ENCODE peak calls at places on chromosome 2, in six cellular contexts. P is IMR-90, F is trophoblast cell, R is H1, I is H9, M is neuronal stem cell. C is an unnamed sample.

GRCh38 chr2:68282814-68283812 is 30.8 kb upstream of the PPP3R1 start:
- DNase-seq in R (no peak), P (peak; percentile 61), M (no peak), F (peak; percentile 64), I (no peak), C (peak; percentile 54)

GRCh38 chr2:236776695-236777251 is 207.1 kb downstream of the ACKR3 start:
- DNase-seq in F (peak; percentile 62), R (no peak), P (peak; percentile 35), M (no peak), I (no peak), C (peak; percentile 72)

GRCh38 chr2:171066110-171066509 is 94.6 kb downstream of the TLK1 start:
- DNase-seq in P (no peak), R (no peak), M (no peak), I (no peak), F (no peak), C (no peak)

GRCh38 chr2:214069254-214069653 is 341.6 kb upstream of the VWC2L start:
- DNase-seq in P (peak; percentile 93), R (no peak), M (no peak), I (no peak), F (peak; percentile 65), C (peak; percentile 95)

GRCh38 chr2:192500550-192501200 is 305.9 kb upstream of the TMEFF2 start:
- DNase-seq in R (no peak), I (no peak), F (peak; percentile 57), M (no peak), P (peak; percentile 50), C (peak; percentile 79)

GRCh38 chr2:235050992-235051351 is 99.2 kb downstream of the SH3BP4 start:
- DNase-seq in I (no peak), P (peak; percentile 93), R (no peak), F (peak; percentile 96), M (no peak), C (peak; percentile 97)

GRCh38 chr2:238379096-238379810 is 47.5 kb upstream of the ASB1 start:
- DNase-seq in R (no peak), F (no peak), M (no peak), I (no peak), P (peak; percentile 77), C (no peak)

GRCh38 chr2:85468096-85468703 is 49.7 kb downstream of the SH2D6 start:
- DNase-seq in M (no peak), F (no peak), P (no peak), R (no peak), I (no peak), C (no peak)

GRCh38 chr2:69957970-69958369 is 3.5 kb downstream of the ASPRV1 start:
- DNase-seq in P (peak; percentile 60), I (peak; percentile 20), M (no peak), F (peak; percentile 51), R (no peak), C (no peak)

GRCh38 chr2:40228296-40228695 is 223.6 kb downstream of the SLC8A1 start:
- DNase-seq in R (no peak), F (no peak), P (no peak), I (no peak), M (no peak), C (no peak)

GRCh38 chr2:227545990-227546389 is 52.7 kb upstream of the SCYGR2 start:
- DNase-seq in I (peak; percentile 45), P (no peak), M (no peak), F (peak; percentile 36), R (no peak), C (no peak)

GRCh38 chr2:157779794-157780193 is 96.3 kb downstream of the ACVR1 start:
- DNase-seq in R (no peak), M (no peak), P (no peak), F (no peak), I (no peak), C (no peak)

GRCh38 chr2:157782057-157782845 is 93.9 kb downstream of the ACVR1 start:
- DNase-seq in I (no peak), P (peak; percentile 32), R (no peak), M (no peak), F (no peak), C (peak; percentile 57)

GRCh38 chr2:157777425-157777824 is 98.7 kb downstream of the ACVR1 start:
- DNase-seq in R (no peak), I (no peak), P (peak; percentile 69), F (peak; percentile 73), M (no peak), C (peak; percentile 51)

GRCh38 chr2:157783180-157783579 is 93.0 kb downstream of the ACVR1 start:
- DNase-seq in P (no peak), R (no peak), F (no peak), I (no peak), M (no peak), C (no peak)

DNA sequence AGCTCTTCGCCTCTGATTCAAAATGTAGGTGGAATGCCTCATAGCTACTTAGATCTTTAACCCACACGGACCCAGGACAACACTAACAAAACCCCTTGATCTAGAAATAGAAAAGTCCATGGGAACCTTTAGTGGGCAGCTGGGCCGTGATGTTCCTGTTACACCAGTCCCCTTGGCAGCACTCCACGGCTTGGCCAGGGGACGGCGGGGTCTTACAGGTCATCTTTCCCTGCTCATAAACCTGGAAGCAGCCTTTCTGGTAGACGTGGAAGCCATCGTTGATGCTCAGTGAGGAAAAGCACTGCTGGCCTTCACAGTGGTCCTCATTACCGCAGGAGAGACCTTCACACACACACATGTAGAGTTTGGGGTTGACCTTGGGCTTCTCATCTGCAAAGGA is 95.9 kb downstream of the ACVR1 start:
- DNase-seq in R (no peak), P (no peak), M (no peak), I (no peak), F (no peak), C (no peak)
- H4K91ac ChIP-seq in R (no peak overlapping the region), P (no peak overlapping the region), M (no peak overlapping the region), I (no peak overlapping the region), F (no peak overlapping the region), C (no peak overlapping the region)

DNA sequence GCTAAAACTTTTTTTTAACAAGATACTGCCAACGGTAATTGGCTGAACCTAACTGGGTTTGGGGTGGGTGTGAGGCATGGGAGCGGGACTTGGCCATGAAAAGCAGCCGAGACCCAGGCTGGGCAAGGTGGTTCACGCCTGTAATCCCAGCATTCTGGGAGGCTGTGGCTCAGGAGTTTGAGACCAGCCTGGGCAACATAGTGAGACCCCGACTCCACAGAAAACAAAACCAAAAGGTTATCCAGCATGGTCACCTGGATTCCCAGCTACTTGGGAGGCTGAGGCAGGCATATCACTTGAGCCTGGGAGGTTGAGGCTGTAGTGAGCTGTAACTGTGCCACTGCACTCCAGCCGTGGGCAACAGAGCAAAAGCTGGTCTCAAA is 11.0 kb upstream of the SEMA4C start:
- DNase-seq in I (no peak), M (no peak), R (no peak), F (no peak), P (no peak), C (no peak)
- H2BK120ac ChIP-seq in I (no peak overlapping the region), M (no peak overlapping the region), R (peak overlapping the region; percentile 74), F (peak overlapping the region; percentile 93), P (no peak overlapping the region), C (no peak overlapping the region)

DNA sequence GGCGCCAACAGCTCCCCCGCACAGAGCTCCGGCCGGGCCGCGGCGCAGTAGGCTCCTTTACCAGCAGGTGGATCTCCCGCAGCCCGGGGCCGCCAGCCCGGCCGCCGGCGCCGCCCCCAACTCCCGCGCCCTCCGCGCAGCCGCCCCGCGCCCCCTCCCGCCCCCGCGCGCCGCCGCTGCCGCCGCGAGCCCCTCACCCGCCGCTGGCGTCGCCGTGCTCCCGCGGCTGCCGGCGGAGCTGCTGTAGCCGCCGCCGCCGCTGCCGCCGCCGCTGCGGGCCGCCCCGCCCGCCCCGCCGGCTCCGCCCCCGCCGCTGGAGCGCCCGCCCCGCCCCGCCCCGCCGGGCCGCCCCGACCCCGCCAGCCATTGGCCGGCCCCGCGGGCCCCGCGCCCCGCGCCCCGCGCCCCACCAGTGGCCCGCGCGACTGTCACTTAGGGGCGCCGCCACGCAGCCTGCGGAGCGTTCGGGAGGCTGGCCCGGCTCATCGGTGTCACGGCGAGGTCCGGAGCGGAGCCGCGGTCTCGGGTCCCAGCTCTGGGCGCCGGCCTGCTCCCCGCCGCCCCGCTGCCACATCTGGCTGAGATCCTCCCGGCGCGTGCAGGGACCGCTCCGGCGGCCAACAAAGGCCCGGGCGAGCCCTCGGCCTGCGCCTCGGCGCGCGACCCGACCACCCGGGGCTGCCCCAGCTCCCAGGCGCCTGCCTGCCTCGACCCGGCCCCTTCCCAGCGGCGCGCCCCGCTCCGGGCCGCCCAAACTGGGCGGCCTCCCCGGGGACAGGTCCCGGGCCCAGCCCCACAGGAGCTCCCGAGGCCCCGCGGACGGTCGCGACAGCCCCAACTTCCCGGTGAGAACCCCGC is at the start of gene MGAT4A:
- DNase-seq in F (peak; percentile 62), P (no peak), M (peak; percentile 62), R (peak; percentile 5), I (peak; percentile 50), C (peak; percentile 32)
- H3K4ac ChIP-seq in F (no peak within 1 kb of the TSS), P (no peak within 1 kb of the TSS), M (no peak within 1 kb of the TSS), R (no peak within 1 kb of the TSS), I (no peak within 1 kb of the TSS), C (peak within 1 kb of the TSS; percentile 51)

GRCh38 chr2:240961878-240962277 is 36.5 kb upstream of the SNED1 start:
- DNase-seq in P (no peak), F (no peak), R (no peak), M (no peak), I (no peak), C (peak; percentile 36)

GRCh38 chr2:240962371-240963064 is 35.9 kb upstream of the SNED1 start:
- DNase-seq in R (no peak), I (peak; percentile 31), F (no peak), P (no peak), M (peak; percentile 32), C (peak; percentile 62)

GRCh38 chr2:240960309-240960962 is 38.0 kb upstream of the SNED1 start:
- DNase-seq in I (peak; percentile 22), P (peak; percentile 6), M (no peak), F (no peak), R (no peak), C (peak; percentile 69)

GRCh38 chr2:240959941-240960308 is 38.5 kb upstream of the SNED1 start:
- DNase-seq in I (peak; percentile 24), R (no peak), M (no peak), F (no peak), P (no peak), C (no peak)

DNA sequence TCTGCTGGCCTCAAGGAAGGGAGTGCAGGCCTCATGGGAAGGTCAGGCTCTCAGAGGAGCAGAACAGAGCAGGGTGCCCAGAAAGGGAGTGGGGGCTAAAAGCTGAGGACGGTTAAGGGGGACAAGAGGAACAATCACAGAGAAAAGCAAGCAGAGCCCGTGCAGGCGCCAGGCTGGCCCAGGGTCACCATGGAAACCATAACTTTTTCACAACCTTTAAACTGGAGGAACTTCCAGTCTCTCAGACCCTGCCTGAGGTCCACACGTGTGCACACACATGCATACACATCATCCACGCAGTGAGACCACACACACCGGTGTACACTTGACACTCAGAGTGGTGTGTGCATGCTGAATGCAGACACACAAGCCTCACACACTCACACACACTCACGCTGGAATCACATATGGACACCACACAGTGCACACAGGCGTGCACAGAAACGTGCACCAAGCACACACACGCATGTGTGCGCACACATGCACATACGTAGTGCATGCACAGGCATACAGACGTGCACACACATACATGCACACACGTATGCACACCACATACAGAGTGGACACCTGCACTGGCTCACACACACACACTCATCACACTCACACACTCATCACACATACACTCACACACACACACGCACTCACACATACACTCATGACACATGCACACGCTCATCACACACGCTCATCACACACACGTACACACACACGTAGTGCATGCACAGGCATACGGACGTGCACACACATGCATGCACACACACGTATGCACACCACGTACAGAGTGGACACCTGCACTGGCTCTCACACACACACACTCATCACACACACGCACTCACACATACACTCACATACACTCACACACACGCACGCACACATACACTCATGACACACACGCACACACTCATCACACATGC is 37.2 kb upstream of the SNED1 start:
- DNase-seq in M (no peak), R (no peak), I (peak; percentile 19), P (no peak), F (no peak), C (peak; percentile 70)
- H4K91ac ChIP-seq in M (no peak overlapping the region), R (peak overlapping the region; percentile 98), I (no peak overlapping the region), P (no peak overlapping the region), F (no peak overlapping the region), C (peak overlapping the region; percentile 77)

GRCh38 chr2:37180640-37181039 is 7.8 kb downstream of the SULT6B1 start:
- DNase-seq in F (no peak), I (no peak), P (no peak), R (no peak), M (no peak), C (no peak)
- H2BK120ac ChIP-seq in F (no peak overlapping the region), I (no peak overlapping the region), P (no peak overlapping the region), R (no peak overlapping the region), M (no peak overlapping the region), C (no peak overlapping the region)